ENCODE peak calls at places on chromosomes 3 and 15, in six cellular contexts. One of them, this sample, is unnamed.

GRCh38 chr15:77821188-77821958 is 188.7 kb upstream of the LINGO1 start:
- DNase-seq in left ventricle myocardium inferior: peak
- DNase-seq in adrenal gland: peak
- DNase-seq in Peyer's patch: peak
- DNase-seq in HCT116: peak
- DNase-seq in cardiac muscle cell: peak
- DNase-seq in this sample: peak

GRCh38 chr15:63532307-63532744 is 27.9 kb downstream of the USP3 start:
- DNase-seq in left ventricle myocardium inferior: no peak
- DNase-seq in adrenal gland: no peak
- DNase-seq in Peyer's patch: no peak
- DNase-seq in HCT116: no peak
- DNase-seq in cardiac muscle cell: peak
- DNase-seq in this sample: no peak

GRCh38 chr3:27565201-27565827 is 81.1 kb upstream of the SLC4A7 start:
- DNase-seq in left ventricle myocardium inferior: no peak
- DNase-seq in adrenal gland: no peak
- DNase-seq in Peyer's patch: no peak
- DNase-seq in HCT116: no peak
- DNase-seq in cardiac muscle cell: no peak
- DNase-seq in this sample: no peak

GRCh38 chr3:43893721-43894120 is 203.0 kb downstream of the ABHD5 start:
- DNase-seq in left ventricle myocardium inferior: no peak
- DNase-seq in adrenal gland: no peak
- DNase-seq in Peyer's patch: no peak
- DNase-seq in HCT116: no peak
- DNase-seq in cardiac muscle cell: no peak
- DNase-seq in this sample: no peak

GRCh38 chr15:55764398-55764797 is 21.4 kb upstream of the PRTG start:
- DNase-seq in left ventricle myocardium inferior: no peak
- DNase-seq in adrenal gland: no peak
- DNase-seq in Peyer's patch: no peak
- DNase-seq in HCT116: no peak
- DNase-seq in cardiac muscle cell: no peak
- DNase-seq in this sample: no peak

GRCh38 chr15:69193948-69194827 is 33.8 kb downstream of the GLCE start:
- DNase-seq in left ventricle myocardium inferior: no peak
- DNase-seq in adrenal gland: no peak
- DNase-seq in Peyer's patch: no peak
- DNase-seq in HCT116: no peak
- DNase-seq in cardiac muscle cell: peak
- DNase-seq in this sample: no peak

GRCh38 chr15:58484794-58485600 is 53.2 kb downstream of the LIPC start:
- DNase-seq in left ventricle myocardium inferior: no peak
- DNase-seq in adrenal gland: no peak
- DNase-seq in Peyer's patch: peak
- DNase-seq in HCT116: no peak
- DNase-seq in cardiac muscle cell: no peak
- DNase-seq in this sample: no peak

GRCh38 chr15:63588826-63589225 is 8.4 kb upstream of the FBXL22 start:
- DNase-seq in left ventricle myocardium inferior: no peak
- DNase-seq in adrenal gland: no peak
- DNase-seq in Peyer's patch: no peak
- DNase-seq in HCT116: no peak
- DNase-seq in cardiac muscle cell: no peak
- DNase-seq in this sample: no peak

GRCh38 chr15:69031013-69032001 is 16.8 kb downstream of the NOX5 start:
- DNase-seq in left ventricle myocardium inferior: peak
- DNase-seq in adrenal gland: peak
- DNase-seq in Peyer's patch: no peak
- DNase-seq in HCT116: peak
- DNase-seq in cardiac muscle cell: peak
- DNase-seq in this sample: peak

GRCh38 chr3:160704006-160704405 is 27.0 kb downstream of the ARL14 start:
- DNase-seq in left ventricle myocardium inferior: no peak
- DNase-seq in adrenal gland: no peak
- DNase-seq in Peyer's patch: no peak
- DNase-seq in HCT116: no peak
- DNase-seq in cardiac muscle cell: no peak
- DNase-seq in this sample: no peak

GRCh38 chr3:12178091-12178820 is 19.5 kb upstream of the TIMP4 start:
- DNase-seq in left ventricle myocardium inferior: peak
- DNase-seq in adrenal gland: peak
- DNase-seq in Peyer's patch: no peak
- DNase-seq in HCT116: no peak
- DNase-seq in cardiac muscle cell: peak
- DNase-seq in this sample: no peak

GRCh38 chr3:59327324-59327939 is 277.6 kb upstream of the CFAP20DC start:
- DNase-seq in left ventricle myocardium inferior: no peak
- DNase-seq in adrenal gland: no peak
- DNase-seq in Peyer's patch: no peak
- DNase-seq in HCT116: no peak
- DNase-seq in cardiac muscle cell: peak
- DNase-seq in this sample: no peak

GRCh38 chr3:80190051-80190450 is 422.3 kb upstream of the ROBO1 start:
- DNase-seq in left ventricle myocardium inferior: no peak
- DNase-seq in adrenal gland: peak
- DNase-seq in Peyer's patch: no peak
- DNase-seq in HCT116: no peak
- DNase-seq in cardiac muscle cell: peak
- DNase-seq in this sample: no peak

GRCh38 chr3:122957707-122958210 is 69.8 kb downstream of the SEMA5B start:
- DNase-seq in left ventricle myocardium inferior: peak
- DNase-seq in adrenal gland: no peak
- DNase-seq in Peyer's patch: no peak
- DNase-seq in HCT116: no peak
- DNase-seq in cardiac muscle cell: peak
- DNase-seq in this sample: no peak

GRCh38 chr3:121488628-121489027 is 57.2 kb downstream of the POLQ start:
- DNase-seq in left ventricle myocardium inferior: no peak
- DNase-seq in adrenal gland: no peak
- DNase-seq in Peyer's patch: no peak
- DNase-seq in HCT116: no peak
- DNase-seq in cardiac muscle cell: no peak
- DNase-seq in this sample: no peak

GRCh38 chr15:85523530-85523929 is 143.1 kb downstream of the AKAP13 start:
- DNase-seq in left ventricle myocardium inferior: no peak
- DNase-seq in adrenal gland: no peak
- DNase-seq in Peyer's patch: no peak
- DNase-seq in HCT116: no peak
- DNase-seq in cardiac muscle cell: no peak
- DNase-seq in this sample: no peak

GRCh38 chr15:82936966-82937647 is 15.4 kb downstream of the HOMER2 start:
- DNase-seq in left ventricle myocardium inferior: no peak
- DNase-seq in adrenal gland: peak
- DNase-seq in Peyer's patch: no peak
- DNase-seq in HCT116: no peak
- DNase-seq in cardiac muscle cell: no peak
- DNase-seq in this sample: no peak

GRCh38 chr3:182824957-182825356 is 31.7 kb downstream of the ATP11B start:
- DNase-seq in left ventricle myocardium inferior: no peak
- DNase-seq in adrenal gland: no peak
- DNase-seq in Peyer's patch: no peak
- DNase-seq in HCT116: no peak
- DNase-seq in cardiac muscle cell: no peak
- DNase-seq in this sample: no peak

GRCh38 chr3:38151667-38152265 is 13.3 kb downstream of the MYD88 start:
- DNase-seq in left ventricle myocardium inferior: no peak
- DNase-seq in adrenal gland: no peak
- DNase-seq in Peyer's patch: peak
- DNase-seq in HCT116: no peak
- DNase-seq in cardiac muscle cell: no peak
- DNase-seq in this sample: no peak

GRCh38 chr3:58237940-58238681 is 519 bp downstream of the ABHD6 start:
- DNase-seq in left ventricle myocardium inferior: peak
- DNase-seq in adrenal gland: peak
- DNase-seq in Peyer's patch: peak
- DNase-seq in HCT116: no peak
- DNase-seq in cardiac muscle cell: no peak
- DNase-seq in this sample: peak

GRCh38 chr3:149572796-149573414 is 84.9 kb downstream of the WWTR1 start:
- DNase-seq in left ventricle myocardium inferior: no peak
- DNase-seq in adrenal gland: no peak
- DNase-seq in Peyer's patch: no peak
- DNase-seq in HCT116: no peak
- DNase-seq in cardiac muscle cell: peak
- DNase-seq in this sample: no peak

GRCh38 chr3:152175576-152175883 is 93.2 kb upstream of the MBNL1 start:
- DNase-seq in left ventricle myocardium inferior: no peak
- DNase-seq in adrenal gland: no peak
- DNase-seq in Peyer's patch: no peak
- DNase-seq in HCT116: no peak
- DNase-seq in cardiac muscle cell: peak
- DNase-seq in this sample: no peak

GRCh38 chr3:143348486-143349327 is 229.1 kb downstream of the CHST2 start:
- DNase-seq in left ventricle myocardium inferior: no peak
- DNase-seq in adrenal gland: no peak
- DNase-seq in Peyer's patch: no peak
- DNase-seq in HCT116: no peak
- DNase-seq in cardiac muscle cell: peak
- DNase-seq in this sample: no peak
- TF ChIP-seq CTCF in left ventricle myocardium inferior: peak
- TF ChIP-seq CTCF in adrenal gland: no peak
- TF ChIP-seq CTCF in Peyer's patch: no peak
- TF ChIP-seq CTCF in HCT116: peak
- TF ChIP-seq CTCF in cardiac muscle cell: peak
- TF ChIP-seq CTCF in this sample: no peak

GRCh38 chr3:51386159-51386851 is 1.2 kb downstream of the MANF start:
- DNase-seq in left ventricle myocardium inferior: no peak
- DNase-seq in adrenal gland: peak
- DNase-seq in Peyer's patch: no peak
- DNase-seq in HCT116: no peak
- DNase-seq in cardiac muscle cell: no peak
- DNase-seq in this sample: no peak
- TF ChIP-seq CTCF in left ventricle myocardium inferior: no peak
- TF ChIP-seq CTCF in adrenal gland: no peak
- TF ChIP-seq CTCF in Peyer's patch: peak
- TF ChIP-seq CTCF in HCT116: peak
- TF ChIP-seq CTCF in cardiac muscle cell: no peak
- TF ChIP-seq CTCF in this sample: no peak

GRCh38 chr15:79036323-79036722 is 54.3 kb downstream of the RASGRF1 start:
- DNase-seq in left ventricle myocardium inferior: no peak
- DNase-seq in adrenal gland: no peak
- DNase-seq in Peyer's patch: no peak
- DNase-seq in HCT116: no peak
- DNase-seq in cardiac muscle cell: no peak
- DNase-seq in this sample: no peak

GRCh38 chr15:79034284-79034683 is 56.3 kb downstream of the RASGRF1 start:
- DNase-seq in left ventricle myocardium inferior: no peak
- DNase-seq in adrenal gland: no peak
- DNase-seq in Peyer's patch: no peak
- DNase-seq in HCT116: no peak
- DNase-seq in cardiac muscle cell: no peak
- DNase-seq in this sample: no peak

GRCh38 chr15:79035814-79036213 is 54.8 kb downstream of the RASGRF1 start:
- DNase-seq in left ventricle myocardium inferior: no peak
- DNase-seq in adrenal gland: no peak
- DNase-seq in Peyer's patch: no peak
- DNase-seq in HCT116: no peak
- DNase-seq in cardiac muscle cell: no peak
- DNase-seq in this sample: no peak

GRCh38 chr15:79032656-79033055 is 57.9 kb downstream of the RASGRF1 start:
- DNase-seq in left ventricle myocardium inferior: no peak
- DNase-seq in adrenal gland: no peak
- DNase-seq in Peyer's patch: no peak
- DNase-seq in HCT116: no peak
- DNase-seq in cardiac muscle cell: no peak
- DNase-seq in this sample: no peak

DNA sequence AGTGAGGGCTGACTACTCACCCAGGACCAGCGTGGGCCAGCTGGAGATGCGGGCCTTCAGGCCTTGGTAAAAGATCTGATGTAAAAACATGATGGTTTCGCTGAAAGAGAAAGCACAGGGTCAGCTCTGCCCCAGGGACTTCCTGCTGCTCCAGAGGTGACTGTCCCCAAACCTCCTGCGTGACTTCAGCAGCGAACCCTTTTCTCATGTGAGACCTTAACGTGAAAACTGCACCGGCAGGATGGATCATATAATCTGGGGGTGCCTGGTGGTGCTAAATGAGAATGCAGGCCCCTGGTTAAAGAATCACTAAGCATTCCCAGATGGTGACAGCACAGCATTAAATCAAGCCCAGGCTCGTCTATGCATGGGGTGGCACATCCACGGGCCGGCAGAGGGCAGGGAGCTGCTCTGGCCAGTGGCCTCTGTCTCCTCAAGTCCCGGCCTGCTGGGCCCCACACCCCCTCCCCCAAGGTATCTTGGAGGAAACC is 55.4 kb downstream of the RASGRF1 start:
- DNase-seq in left ventricle myocardium inferior: no peak
- DNase-seq in adrenal gland: no peak
- DNase-seq in Peyer's patch: no peak
- DNase-seq in HCT116: no peak
- DNase-seq in cardiac muscle cell: no peak
- DNase-seq in this sample: no peak
- TF ChIP-seq CTCF in left ventricle myocardium inferior: no peak
- TF ChIP-seq CTCF in adrenal gland: no peak
- TF ChIP-seq CTCF in Peyer's patch: no peak
- TF ChIP-seq CTCF in HCT116: peak
- TF ChIP-seq CTCF in cardiac muscle cell: no peak
- TF ChIP-seq CTCF in this sample: peak

GRCh38 chr3:61938878-61939549 is 377.6 kb downstream of the PTPRG start:
- DNase-seq in left ventricle myocardium inferior: no peak
- DNase-seq in adrenal gland: no peak
- DNase-seq in Peyer's patch: no peak
- DNase-seq in HCT116: no peak
- DNase-seq in cardiac muscle cell: no peak
- DNase-seq in this sample: no peak

GRCh38 chr3:61935819-61936218 is 374.4 kb downstream of the PTPRG start:
- DNase-seq in left ventricle myocardium inferior: no peak
- DNase-seq in adrenal gland: no peak
- DNase-seq in Peyer's patch: no peak
- DNase-seq in HCT116: no peak
- DNase-seq in cardiac muscle cell: no peak
- DNase-seq in this sample: no peak

GRCh38 chr3:61940241-61940640 is 378.9 kb downstream of the PTPRG start:
- DNase-seq in left ventricle myocardium inferior: no peak
- DNase-seq in adrenal gland: no peak
- DNase-seq in Peyer's patch: no peak
- DNase-seq in HCT116: no peak
- DNase-seq in cardiac muscle cell: no peak
- DNase-seq in this sample: no peak

GRCh38 chr3:61932499-61932898 is 371.1 kb downstream of the PTPRG start:
- DNase-seq in left ventricle myocardium inferior: no peak
- DNase-seq in adrenal gland: no peak
- DNase-seq in Peyer's patch: no peak
- DNase-seq in HCT116: no peak
- DNase-seq in cardiac muscle cell: no peak
- DNase-seq in this sample: no peak

DNA sequence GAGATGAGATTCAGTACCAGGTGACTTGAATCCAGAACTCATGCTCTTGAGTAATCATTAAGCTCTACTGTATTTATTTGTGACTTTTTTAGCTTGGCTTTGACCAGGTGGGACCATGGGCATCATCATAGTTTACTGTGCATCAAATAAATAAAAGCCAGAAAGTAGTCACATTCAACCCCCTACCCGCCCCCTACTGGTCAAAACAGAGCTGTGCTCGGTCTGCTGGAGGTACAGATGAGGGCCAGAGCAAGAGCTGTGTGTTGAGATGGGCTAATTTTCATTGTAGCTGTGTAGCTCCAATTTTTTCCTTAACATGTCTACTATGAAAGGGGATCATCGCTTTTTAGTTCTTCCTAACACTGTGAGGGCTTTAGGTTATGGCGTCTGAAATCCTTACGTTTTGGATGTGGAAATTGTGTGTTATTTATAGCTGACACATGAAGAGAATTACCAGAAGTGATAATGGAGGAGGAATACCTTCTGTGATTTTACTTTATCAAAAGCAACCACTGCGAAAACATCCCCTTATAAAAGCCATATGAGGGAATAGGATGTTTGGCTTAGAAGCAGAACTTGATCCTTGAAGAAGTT is 375.1 kb downstream of the PTPRG start:
- DNase-seq in left ventricle myocardium inferior: no peak
- DNase-seq in adrenal gland: no peak
- DNase-seq in Peyer's patch: peak
- DNase-seq in HCT116: no peak
- DNase-seq in cardiac muscle cell: peak
- DNase-seq in this sample: no peak
- TF ChIP-seq CTCF in left ventricle myocardium inferior: peak
- TF ChIP-seq CTCF in adrenal gland: peak
- TF ChIP-seq CTCF in Peyer's patch: no peak
- TF ChIP-seq CTCF in HCT116: peak
- TF ChIP-seq CTCF in cardiac muscle cell: peak
- TF ChIP-seq CTCF in this sample: peak

This sample was measured in progenitor cell of endocrine pancreas.